ENCODE peak calls at places on chromosomes 11 and 22, in five cellular contexts. One of them, this sample, is unnamed.
A peak's percentile ranks its signal among the peaks of the same experiment; 100 is the strongest.

GRCh38 chr22:38218661-38219331 is 17.0 kb downstream of the MAFF start:
- DNase-seq in H9: peak; percentile 89
- DNase-seq in neural progenitor cell: peak; percentile 65
- DNase-seq in GM23338: peak; percentile 91
- DNase-seq in fibroblast of lung: peak; percentile 83
- DNase-seq in this sample: peak; percentile 93

GRCh38 chr11:105780781-105781525 is 171.1 kb downstream of the GRIA4 start:
- DNase-seq in neural progenitor cell: no peak
- DNase-seq in GM23338: no peak
- DNase-seq in H9: no peak
- DNase-seq in fibroblast of lung: no peak
- DNase-seq in this sample: no peak

GRCh38 chr11:134531331-134532135 is 119.5 kb upstream of the B3GAT1 start:
- DNase-seq in fibroblast of lung: no peak
- DNase-seq in H9: peak; percentile 18
- DNase-seq in neural progenitor cell: peak; percentile 18
- DNase-seq in GM23338: no peak
- DNase-seq in this sample: no peak

GRCh38 chr22:30023099-30023498 is 57.2 kb upstream of the HORMAD2 start:
- DNase-seq in GM23338: no peak
- DNase-seq in fibroblast of lung: no peak
- DNase-seq in H9: no peak
- DNase-seq in neural progenitor cell: no peak
- DNase-seq in this sample: no peak

GRCh38 chr11:20963596-20963995 is 294.2 kb downstream of the NELL1 start:
- DNase-seq in neural progenitor cell: no peak
- DNase-seq in GM23338: no peak
- DNase-seq in H9: no peak
- DNase-seq in fibroblast of lung: no peak
- DNase-seq in this sample: no peak

GRCh38 chr11:69636512-69636866 is 4.5 kb upstream of the CCND1 start:
- DNase-seq in GM23338: peak; percentile 93
- DNase-seq in fibroblast of lung: peak; percentile 90
- DNase-seq in H9: peak; percentile 79
- DNase-seq in neural progenitor cell: peak; percentile 93
- DNase-seq in this sample: peak; percentile 73

GRCh38 chr11:118232659-118233058 is 7.8 kb upstream of the JAML start:
- DNase-seq in GM23338: no peak
- DNase-seq in neural progenitor cell: no peak
- DNase-seq in fibroblast of lung: no peak
- DNase-seq in H9: no peak
- DNase-seq in this sample: no peak

GRCh38 chr22:44391481-44392445 is 79.0 kb upstream of the SHISAL1 start:
- DNase-seq in fibroblast of lung: no peak
- DNase-seq in neural progenitor cell: no peak
- DNase-seq in H9: peak; percentile 35
- DNase-seq in GM23338: peak; percentile 47
- DNase-seq in this sample: peak; percentile 11

GRCh38 chr11:13448876-13449275 is 14.1 kb downstream of the BTBD10 start:
- DNase-seq in H9: no peak
- DNase-seq in GM23338: no peak
- DNase-seq in neural progenitor cell: no peak
- DNase-seq in fibroblast of lung: peak; percentile 77
- DNase-seq in this sample: no peak

GRCh38 chr22:45881524-45881875 is 95.5 kb downstream of the WNT7B start:
- DNase-seq in GM23338: no peak
- DNase-seq in fibroblast of lung: no peak
- DNase-seq in H9: no peak
- DNase-seq in neural progenitor cell: no peak
- DNase-seq in this sample: no peak

GRCh38 chr11:37811349-37811748 is 1213.3 kb upstream of the RAG2 start:
- DNase-seq in H9: no peak
- DNase-seq in fibroblast of lung: no peak
- DNase-seq in GM23338: no peak
- DNase-seq in neural progenitor cell: no peak
- DNase-seq in this sample: no peak

GRCh38 chr11:75161506-75161905 is 10.6 kb downstream of the SLCO2B1 start:
- DNase-seq in neural progenitor cell: no peak
- DNase-seq in fibroblast of lung: no peak
- DNase-seq in H9: no peak
- DNase-seq in GM23338: no peak
- DNase-seq in this sample: no peak

GRCh38 chr11:833114-833791 is 501 bp downstream of the CD151 start:
- DNase-seq in neural progenitor cell: peak; percentile 67
- DNase-seq in fibroblast of lung: peak; percentile 44
- DNase-seq in H9: no peak
- DNase-seq in GM23338: peak; percentile 64
- DNase-seq in this sample: peak; percentile 57

GRCh38 chr11:44658451-44658850 is 68.3 kb upstream of the TSPAN18 start:
- DNase-seq in GM23338: peak; percentile 48
- DNase-seq in neural progenitor cell: peak; percentile 35
- DNase-seq in H9: peak; percentile 51
- DNase-seq in fibroblast of lung: no peak
- DNase-seq in this sample: no peak

GRCh38 chr11:72228229-72228843 is 3.8 kb downstream of the INPPL1 start:
- DNase-seq in GM23338: peak; percentile 33
- DNase-seq in fibroblast of lung: no peak
- DNase-seq in neural progenitor cell: no peak
- DNase-seq in H9: peak; percentile 39
- DNase-seq in this sample: no peak

GRCh38 chr11:86955674-86956522 is 703 bp upstream of the FZD4 start:
- DNase-seq in fibroblast of lung: peak; percentile 66
- DNase-seq in GM23338: peak; percentile 89
- DNase-seq in H9: peak; percentile 86
- DNase-seq in neural progenitor cell: peak; percentile 93
- DNase-seq in this sample: peak; percentile 77

GRCh38 chr22:35621446-35621845 is 4.3 kb upstream of the MB start:
- DNase-seq in fibroblast of lung: no peak
- DNase-seq in GM23338: no peak
- DNase-seq in H9: no peak
- DNase-seq in neural progenitor cell: no peak
- DNase-seq in this sample: no peak
- TF ChIP-seq CTCF in fibroblast of lung: no peak
- TF ChIP-seq CTCF in GM23338: no peak
- TF ChIP-seq CTCF in H9: no peak
- TF ChIP-seq CTCF in neural progenitor cell: no peak
- TF ChIP-seq CTCF in this sample: no peak

DNA sequence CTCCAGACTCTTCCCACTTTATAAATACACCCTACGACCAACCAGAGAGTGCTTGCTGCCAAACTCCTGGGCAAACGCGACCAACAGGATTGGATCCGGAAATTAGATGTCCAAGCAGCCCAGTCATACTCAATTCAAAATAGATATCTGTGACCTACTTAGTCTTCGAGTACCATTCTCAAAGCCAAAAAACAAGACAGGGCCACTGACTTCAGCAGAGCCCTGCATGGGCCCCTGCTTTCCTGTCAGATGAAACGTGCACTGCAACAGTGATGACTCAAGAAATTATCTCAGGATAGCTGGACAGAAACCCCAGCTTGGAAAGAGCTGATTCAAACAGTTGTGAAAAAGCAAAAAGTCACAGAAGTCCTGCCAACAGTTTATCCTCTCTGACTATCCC is 17.6 kb downstream of the SMCO4 start:
- DNase-seq in H9: no peak
- DNase-seq in neural progenitor cell: no peak
- DNase-seq in GM23338: no peak
- DNase-seq in fibroblast of lung: peak; percentile 44
- DNase-seq in this sample: no peak
- H3K4me1 ChIP-seq in H9: peaks cover 15% of the 10 kb centered on the region
- H3K4me1 ChIP-seq in neural progenitor cell: peaks cover 12% of the 10 kb centered on the region
- H3K4me1 ChIP-seq in GM23338: peaks cover 36% of the 10 kb centered on the region
- H3K4me1 ChIP-seq in fibroblast of lung: no peaks in the 10 kb centered on the region
- H3K4me1 ChIP-seq in this sample: no peaks in the 10 kb centered on the region

DNA sequence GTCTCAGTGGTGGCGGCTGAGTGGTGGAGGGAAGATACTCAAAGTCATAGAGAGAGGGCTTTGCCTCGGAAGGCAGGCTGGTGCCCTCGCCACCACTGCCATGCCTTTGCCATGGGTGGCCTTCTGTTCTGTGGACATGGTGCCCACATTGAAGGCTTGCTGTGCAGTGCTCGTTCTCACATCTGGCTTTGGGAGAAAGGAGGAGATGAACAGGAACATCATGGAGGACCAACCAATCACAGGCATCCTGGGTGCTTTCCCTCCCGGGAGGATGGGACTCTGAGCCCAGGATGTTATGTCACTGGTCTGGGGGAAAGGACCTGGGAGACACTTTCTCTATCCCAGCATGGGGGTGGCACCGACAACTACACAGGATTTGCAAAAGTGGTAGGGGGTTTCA is 82.3 kb upstream of the NARS2 start:
- DNase-seq in neural progenitor cell: no peak
- DNase-seq in fibroblast of lung: no peak
- DNase-seq in H9: no peak
- DNase-seq in GM23338: no peak
- DNase-seq in this sample: no peak
- H2AFZ ChIP-seq in neural progenitor cell: no peak overlapping the region
- H2AFZ ChIP-seq in fibroblast of lung: no peak overlapping the region
- H2AFZ ChIP-seq in H9: no peak overlapping the region
- H2AFZ ChIP-seq in GM23338: no peak overlapping the region
- H2AFZ ChIP-seq in this sample: no peak overlapping the region

GRCh38 chr11:64650923-64651523 is 60.0 kb downstream of the SLC22A12 start:
- DNase-seq in H9: peak; percentile 60
- DNase-seq in GM23338: peak; percentile 78
- DNase-seq in neural progenitor cell: peak; percentile 72
- DNase-seq in fibroblast of lung: peak; percentile 8
- DNase-seq in this sample: peak; percentile 37
- TF ChIP-seq CTCF in H9: peak; percentile 63
- TF ChIP-seq CTCF in GM23338: peak; percentile 75
- TF ChIP-seq CTCF in neural progenitor cell: peak; percentile 55
- TF ChIP-seq CTCF in fibroblast of lung: peak; percentile 41
- TF ChIP-seq CTCF in this sample: peak; percentile 74

DNA sequence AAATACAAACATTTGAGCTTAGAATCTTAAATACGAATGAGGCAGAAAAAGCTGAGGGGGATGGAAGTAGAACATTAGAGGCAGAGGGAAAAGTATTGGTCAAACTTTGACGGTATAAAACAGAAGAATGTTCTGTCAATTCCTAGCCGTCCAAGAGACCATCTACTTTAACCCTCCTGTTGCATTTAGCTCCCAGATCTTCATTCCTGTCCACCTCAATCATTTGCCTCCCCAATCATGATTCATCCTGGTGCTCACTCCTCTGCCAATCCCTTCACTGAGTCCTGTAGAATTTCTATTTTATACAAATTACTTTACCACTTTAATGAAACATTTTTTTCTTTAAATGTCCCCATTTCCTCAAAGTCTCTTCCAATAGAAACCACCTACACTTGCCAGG is 28.2 kb downstream of the C2CD3 start:
- DNase-seq in fibroblast of lung: no peak
- DNase-seq in neural progenitor cell: no peak
- DNase-seq in H9: no peak
- DNase-seq in GM23338: no peak
- DNase-seq in this sample: no peak
- H3K4me1 ChIP-seq in fibroblast of lung: peaks cover 10% of the 10 kb centered on the region
- H3K4me1 ChIP-seq in neural progenitor cell: no peaks in the 10 kb centered on the region
- H3K4me1 ChIP-seq in H9: peaks cover 3% of the 10 kb centered on the region
- H3K4me1 ChIP-seq in GM23338: peaks cover 10% of the 10 kb centered on the region
- H3K4me1 ChIP-seq in this sample: peaks cover 45% of the 10 kb centered on the region

GRCh38 chr11:100009728-100010127 is 677.4 kb upstream of the ARHGAP42 start:
- DNase-seq in neural progenitor cell: no peak
- DNase-seq in H9: no peak
- DNase-seq in fibroblast of lung: no peak
- DNase-seq in GM23338: no peak
- DNase-seq in this sample: peak; percentile 4
- H2AFZ ChIP-seq in neural progenitor cell: no peak overlapping the region
- H2AFZ ChIP-seq in H9: no peak overlapping the region
- H2AFZ ChIP-seq in fibroblast of lung: no peak overlapping the region
- H2AFZ ChIP-seq in GM23338: peak overlapping the region; percentile 14
- H2AFZ ChIP-seq in this sample: no peak overlapping the region

GRCh38 chr11:2570841-2571597 is 126.2 kb downstream of the KCNQ1 start:
- DNase-seq in GM23338: no peak
- DNase-seq in fibroblast of lung: no peak
- DNase-seq in neural progenitor cell: no peak
- DNase-seq in H9: no peak
- DNase-seq in this sample: no peak
- TF ChIP-seq CTCF in GM23338: no peak
- TF ChIP-seq CTCF in fibroblast of lung: no peak
- TF ChIP-seq CTCF in neural progenitor cell: no peak
- TF ChIP-seq CTCF in H9: no peak
- TF ChIP-seq CTCF in this sample: no peak

DNA sequence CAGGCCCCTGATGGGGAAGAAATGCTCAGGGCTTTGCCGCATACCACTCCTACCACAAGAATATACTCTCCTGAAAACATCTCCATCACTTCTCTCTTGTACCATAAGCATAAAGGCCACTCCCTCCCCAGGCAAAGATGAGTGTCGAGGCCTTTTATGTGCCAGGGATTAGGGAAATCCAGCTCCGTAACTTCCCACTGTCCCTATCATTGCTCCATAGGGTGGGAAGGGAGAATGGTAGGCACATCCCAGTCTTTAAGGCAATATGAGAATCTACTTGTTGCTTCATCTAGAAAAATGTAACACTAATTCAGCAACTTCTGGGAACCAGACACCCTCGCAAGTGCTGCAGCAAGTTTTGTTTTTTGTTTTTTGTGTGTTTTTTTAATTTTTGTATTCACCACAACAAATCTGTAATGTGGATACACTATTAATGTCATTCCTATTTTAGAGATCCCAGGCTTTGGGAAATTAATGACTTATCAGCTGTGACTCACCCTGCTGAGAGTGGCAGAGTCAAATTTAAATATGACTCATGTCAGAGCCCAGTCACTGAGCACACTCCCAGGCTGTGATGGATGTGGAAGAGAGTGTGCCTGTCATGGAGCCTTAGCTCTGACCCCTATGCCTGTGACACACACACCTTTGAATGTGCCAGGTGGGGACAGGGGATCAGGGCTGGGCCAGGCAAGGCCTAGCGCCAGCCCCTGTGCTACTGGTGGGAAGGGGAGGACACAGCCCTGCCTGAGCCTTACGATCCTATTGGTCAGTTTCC is 23.4 kb downstream of the PANX1 start:
- DNase-seq in H9: peak; percentile 42
- DNase-seq in fibroblast of lung: peak; percentile 76
- DNase-seq in neural progenitor cell: no peak
- DNase-seq in GM23338: no peak
- DNase-seq in this sample: peak; percentile 55
- H3K4me1 ChIP-seq in H9: peaks cover 17% of the 10 kb centered on the region
- H3K4me1 ChIP-seq in fibroblast of lung: peaks cover 27% of the 10 kb centered on the region
- H3K4me1 ChIP-seq in neural progenitor cell: peaks cover 11% of the 10 kb centered on the region
- H3K4me1 ChIP-seq in GM23338: peaks cover 54% of the 10 kb centered on the region
- H3K4me1 ChIP-seq in this sample: peaks cover 37% of the 10 kb centered on the region

GRCh38 chr22:33240901-33241300 is 182.7 kb upstream of the SYN3 start:
- DNase-seq in GM23338: no peak
- DNase-seq in neural progenitor cell: no peak
- DNase-seq in fibroblast of lung: no peak
- DNase-seq in H9: no peak
- DNase-seq in this sample: no peak
- H2AFZ ChIP-seq in GM23338: no peak overlapping the region
- H2AFZ ChIP-seq in neural progenitor cell: no peak overlapping the region
- H2AFZ ChIP-seq in fibroblast of lung: no peak overlapping the region
- H2AFZ ChIP-seq in H9: no peak overlapping the region
- H2AFZ ChIP-seq in this sample: no peak overlapping the region